ENCODE peak calls at places on chromosomes 6 and 20, in four cellular contexts. U, Q, G and A are unnamed samples.
A peak's percentile ranks its signal among the peaks of the same experiment; 100 is the strongest.

GRCh38 chr20:5770240-5770986 is 20.2 kb downstream of the SHLD1 start:
- DNase-seq in U (no peak), Q (no peak), G (no peak), A (no peak)

GRCh38 chr6:95589067-95589466 is 11.7 kb downstream of the MANEA start:
- DNase-seq in U (no peak), Q (no peak), G (no peak), A (no peak)

GRCh38 chr6:107931894-107932293 is 26.1 kb downstream of the SEC63 start:
- DNase-seq in U (no peak), Q (no peak), G (no peak), A (no peak)

GRCh38 chr6:167100241-167100674 is 22.6 kb upstream of the CCR6 start:
- DNase-seq in U (no peak), Q (no peak), G (no peak), A (no peak)

GRCh38 chr6:142731611-142732010 is 213.4 kb downstream of the HIVEP2 start:
- DNase-seq in U (no peak), Q (no peak), G (no peak), A (no peak)

GRCh38 chr6:161442381-161442858 is 168.6 kb upstream of the AGPAT4 start:
- DNase-seq in U (no peak), Q (no peak), G (no peak), A (no peak)

GRCh38 chr6:13287104-13287503 is 41.2 kb downstream of the TBC1D7 start:
- DNase-seq in U (no peak), Q (no peak), G (no peak), A (no peak)

GRCh38 chr6:64145658-64146057 is 510.1 kb downstream of the PHF3 start:
- DNase-seq in U (no peak), Q (no peak), G (no peak), A (no peak)

GRCh38 chr6:145036848-145037567 is 698.3 kb downstream of the EPM2A start:
- DNase-seq in U (no peak), Q (no peak), G (no peak), A (no peak)

GRCh38 chr20:50269111-50270033 is 78.7 kb downstream of the CEBPB start:
- DNase-seq in U (peak; percentile 63), Q (no peak), G (no peak), A (no peak)

GRCh38 chr20:50266293-50267040 is 75.8 kb downstream of the CEBPB start:
- DNase-seq in U (no peak), Q (no peak), G (no peak), A (no peak)

GRCh38 chr20:50267866-50268219 is 77.2 kb downstream of the CEBPB start:
- DNase-seq in U (no peak), Q (no peak), G (no peak), A (no peak)

GRCh38 chr20:50265245-50265946 is 74.8 kb downstream of the CEBPB start:
- DNase-seq in U (no peak), Q (no peak), G (no peak), A (no peak)

DNA sequence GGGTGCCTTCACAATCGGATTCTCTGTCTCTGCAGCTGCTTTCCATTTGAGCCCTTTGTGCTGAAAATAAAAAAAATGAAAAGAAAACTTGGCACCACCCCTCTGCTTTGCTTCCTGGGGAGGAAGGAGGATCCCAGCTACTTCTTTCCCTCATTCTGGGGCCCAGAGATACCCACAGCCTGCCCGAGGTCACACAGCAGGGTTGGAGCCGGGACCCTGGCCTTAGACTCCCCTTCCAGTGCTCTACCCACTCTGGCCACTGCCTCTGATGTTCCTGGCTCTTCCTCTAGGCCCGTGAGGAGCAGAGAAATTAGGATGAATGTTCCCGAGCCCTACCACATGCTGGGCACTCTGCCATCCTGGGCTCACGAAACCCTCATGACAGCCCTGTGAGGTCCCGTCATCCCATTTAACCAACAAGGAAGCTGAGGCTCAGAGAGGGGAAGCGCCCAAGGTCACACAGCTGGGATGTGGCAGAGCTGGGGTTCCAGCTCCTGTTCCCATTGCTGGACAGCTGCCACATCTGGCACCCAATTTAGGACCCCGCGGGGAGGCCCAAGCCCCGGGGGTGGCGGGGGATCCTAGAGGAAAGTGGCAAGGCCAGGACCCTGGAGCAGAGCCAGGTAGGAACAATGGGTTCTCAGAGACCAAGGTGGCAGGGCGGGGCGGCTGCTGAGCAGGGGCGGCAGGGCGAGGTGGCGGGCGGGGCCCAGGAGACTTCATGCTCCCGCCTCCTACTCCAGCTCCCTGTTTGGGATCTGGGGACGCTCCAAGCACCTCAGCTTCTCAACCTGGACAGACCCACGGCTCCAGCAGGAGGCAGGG is 76.6 kb downstream of the CEBPB start:
- DNase-seq in U (peak; percentile 86), Q (peak; percentile 93), G (peak; percentile 44), A (no peak)
- H3K4me3 ChIP-seq in U (no peak overlapping the region), Q (no peak overlapping the region), G (no peak overlapping the region), A (no peak overlapping the region)

GRCh38 chr6:26025047-26025893 is 62.0 kb upstream of the HFE start:
- DNase-seq in U (peak; percentile 73), Q (no peak), G (peak; percentile 67), A (no peak)
- H3K4me3 ChIP-seq in U (peak overlapping the region; percentile 76), Q (no peak overlapping the region), G (peak overlapping the region; percentile 17), A (no peak overlapping the region)

DNA sequence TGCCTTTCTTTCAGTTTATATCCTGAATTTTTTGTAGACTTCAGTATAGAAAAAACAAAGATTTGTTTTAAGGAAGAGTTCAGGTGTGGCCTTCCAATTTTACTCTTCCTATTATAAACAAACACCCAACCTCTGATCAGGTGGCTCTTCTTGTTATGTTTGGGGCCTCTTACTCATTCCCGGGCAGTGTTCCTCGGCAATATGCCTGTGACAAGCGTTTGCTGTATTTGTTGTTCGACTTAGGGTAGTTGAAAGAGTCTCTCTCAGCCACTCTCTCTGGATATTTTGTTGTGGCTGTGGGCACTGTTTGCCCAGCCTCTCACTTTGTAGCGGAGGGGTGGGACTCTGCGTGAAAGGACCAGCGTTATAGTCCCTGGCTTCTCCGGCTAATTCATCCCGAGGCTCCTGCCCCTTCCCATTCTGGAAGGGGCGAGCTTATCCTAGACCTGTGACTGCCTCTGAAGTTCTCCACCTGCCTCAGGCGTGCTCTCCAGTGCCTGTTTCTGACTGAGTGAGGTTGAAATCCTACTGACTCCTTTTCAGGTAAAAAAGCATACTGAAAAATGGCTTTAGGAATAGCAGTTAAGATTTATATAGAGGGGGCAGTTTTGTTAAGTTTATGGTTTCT is 97.4 kb downstream of the PLCB4 start:
- DNase-seq in U (no peak), Q (no peak), G (no peak), A (no peak)
- H3K4me3 ChIP-seq in U (no peak overlapping the region), Q (no peak overlapping the region), G (no peak overlapping the region), A (no peak overlapping the region)

GRCh38 chr6:29708432-29709177 is 14.6 kb upstream of the HLA-F start:
- DNase-seq in U (no peak), Q (no peak), G (no peak), A (no peak)

GRCh38 chr6:29705389-29706231 is 17.6 kb upstream of the HLA-F start:
- DNase-seq in U (no peak), Q (peak; percentile 49), G (peak; percentile 72), A (peak; percentile 4)

GRCh38 chr6:29710281-29710941 is 12.8 kb upstream of the HLA-F start:
- DNase-seq in U (no peak), Q (no peak), G (no peak), A (no peak)

GRCh38 chr6:29709178-29709576 is 14.1 kb upstream of the HLA-F start:
- DNase-seq in U (no peak), Q (no peak), G (no peak), A (no peak)
- H3K4me3 ChIP-seq in U (no peak overlapping the region), Q (no peak overlapping the region), G (no peak overlapping the region), A (no peak overlapping the region)

GRCh38 chr6:37513576-37513975 is 13.9 kb upstream of the CCDC167 start:
- DNase-seq in U (no peak), Q (no peak), G (no peak), A (no peak)
- H3K4me3 ChIP-seq in U (no peak overlapping the region), Q (no peak overlapping the region), G (no peak overlapping the region), A (no peak overlapping the region)

GRCh38 chr20:63939061-63939935 is 16.9 kb downstream of the UCKL1 start:
- DNase-seq in U (no peak), Q (no peak), G (no peak), A (no peak)
- H3K4me3 ChIP-seq in U (no peak overlapping the region), Q (no peak overlapping the region), G (no peak overlapping the region), A (no peak overlapping the region)

DNA sequence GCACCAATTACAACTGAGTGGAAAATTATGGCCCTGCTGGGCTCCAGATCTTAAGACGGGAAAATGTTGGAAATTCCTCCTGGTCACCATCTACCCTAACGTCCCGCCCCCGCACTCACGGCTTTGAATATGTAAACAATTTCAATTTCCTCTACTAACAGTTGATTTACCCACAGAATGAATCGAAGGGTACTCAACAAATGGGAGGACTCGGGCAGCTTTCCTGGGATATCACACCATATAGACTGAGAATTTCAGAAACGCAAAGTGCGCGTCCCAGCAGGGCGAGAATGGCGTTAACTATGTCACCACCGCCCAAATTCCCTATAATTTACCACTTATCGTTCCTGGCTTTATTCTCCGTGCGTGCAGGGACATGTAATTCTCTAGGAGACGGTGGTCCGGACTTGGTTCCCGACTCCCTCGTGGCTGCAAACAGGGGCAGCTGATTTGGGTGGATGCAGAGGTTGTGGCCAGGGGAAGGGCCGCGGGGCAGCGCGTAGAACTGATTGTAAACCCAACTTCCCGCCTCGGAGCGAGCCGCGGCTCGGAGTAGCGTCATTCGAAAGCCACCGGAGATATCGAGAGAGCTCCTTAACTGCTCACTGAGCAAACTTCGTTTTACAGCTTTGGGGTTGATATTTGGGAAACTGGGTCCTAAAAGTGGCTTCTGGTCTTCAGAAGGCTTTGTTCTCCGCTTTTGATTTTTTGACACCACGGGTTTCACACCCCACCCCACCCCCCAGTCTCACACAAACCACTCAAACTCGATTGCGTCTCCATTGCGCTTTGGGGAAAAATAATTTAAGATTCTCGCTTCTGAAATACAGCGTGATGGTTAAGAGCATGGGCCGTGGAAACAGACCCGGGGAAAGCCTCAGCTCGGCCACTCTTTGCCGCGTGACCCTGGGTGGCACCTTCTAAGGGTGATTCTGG is 17.6 kb upstream of the ZSCAN9 start:
- DNase-seq in U (no peak), Q (peak; percentile 53), G (peak; percentile 24), A (no peak)
- H3K4me3 ChIP-seq in U (peak overlapping the region; percentile 27), Q (peak overlapping the region; percentile 24), G (peak overlapping the region; percentile 5), A (peak overlapping the region; percentile 57)

DNA sequence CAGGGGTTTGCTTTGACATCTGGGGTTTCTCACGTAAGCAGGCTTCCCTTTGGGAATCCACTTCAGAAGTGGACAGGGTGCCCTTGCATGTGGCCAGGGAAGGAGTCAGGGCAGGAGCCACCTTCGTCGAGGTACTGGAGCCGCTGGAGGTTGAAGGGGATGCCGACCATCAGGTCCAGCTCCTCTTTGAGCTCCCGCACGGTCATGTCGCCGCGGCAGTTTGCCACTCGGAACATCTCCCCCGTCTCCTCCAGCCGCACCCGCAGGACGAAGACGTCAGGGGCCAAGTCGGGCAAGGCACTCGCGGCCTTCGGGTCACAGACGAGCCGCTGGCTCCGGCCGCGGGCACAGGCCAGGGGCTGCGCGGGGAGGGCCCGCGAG is 360 bp downstream of the ANKRD60 start:
- DNase-seq in U (no peak), Q (no peak), G (no peak), A (no peak)
- H3K4me3 ChIP-seq in U (no peak overlapping the region), Q (no peak overlapping the region), G (no peak overlapping the region), A (peak overlapping the region; percentile 35)

GRCh38 chr6:3230275-3231212 is 3.1 kb upstream of the TUBB2B start:
- DNase-seq in U (peak; percentile 54), Q (no peak), G (peak; percentile 63), A (no peak)
- H3K4me3 ChIP-seq in U (peak overlapping the region; percentile 61), Q (peak overlapping the region; percentile 41), G (peak overlapping the region; percentile 19), A (peak overlapping the region; percentile 59)